ENCODE peak calls at places on chromosomes 6 and 20, in five cellular contexts. One of them, this sample, is unnamed.

GRCh38 chr20:49283176-49283702 is 5.4 kb upstream of the ZNFX1 start:
- DNase-seq in iPS-NIHi11: no peak
- DNase-seq in HFFc6: no peak
- DNase-seq in IMR-90: no peak
- DNase-seq in activated CD8-positive, alpha-beta memory T cell treated with anti-CD3 and anti-CD28 coated beads, Interleukin-2, amount 50 U/mL, for 4 hours: no peak
- DNase-seq in this sample: no peak

GRCh38 chr6:50264995-50265571 is 215.4 kb upstream of the DEFB112 start:
- DNase-seq in iPS-NIHi11: peak
- DNase-seq in HFFc6: no peak
- DNase-seq in IMR-90: no peak
- DNase-seq in activated CD8-positive, alpha-beta memory T cell treated with anti-CD3 and anti-CD28 coated beads, Interleukin-2, amount 50 U/mL, for 4 hours: no peak
- DNase-seq in this sample: no peak

GRCh38 chr6:75467906-75468460 is 25.6 kb downstream of the FILIP1 start:
- DNase-seq in iPS-NIHi11: peak
- DNase-seq in HFFc6: no peak
- DNase-seq in IMR-90: no peak
- DNase-seq in activated CD8-positive, alpha-beta memory T cell treated with anti-CD3 and anti-CD28 coated beads, Interleukin-2, amount 50 U/mL, for 4 hours: no peak
- DNase-seq in this sample: no peak

GRCh38 chr20:58698741-58699141 is 6.1 kb downstream of the NPEPL1 start:
- DNase-seq in iPS-NIHi11: no peak
- DNase-seq in HFFc6: no peak
- DNase-seq in IMR-90: no peak
- DNase-seq in activated CD8-positive, alpha-beta memory T cell treated with anti-CD3 and anti-CD28 coated beads, Interleukin-2, amount 50 U/mL, for 4 hours: no peak
- DNase-seq in this sample: no peak

GRCh38 chr20:23362392-23363256 is 642 bp downstream of the GZF1 start:
- DNase-seq in iPS-NIHi11: peak
- DNase-seq in HFFc6: peak
- DNase-seq in IMR-90: peak
- DNase-seq in activated CD8-positive, alpha-beta memory T cell treated with anti-CD3 and anti-CD28 coated beads, Interleukin-2, amount 50 U/mL, for 4 hours: no peak
- DNase-seq in this sample: no peak

GRCh38 chr6:156719720-156720563 is 57.2 kb upstream of the ARID1B start:
- DNase-seq in iPS-NIHi11: peak
- DNase-seq in HFFc6: peak
- DNase-seq in IMR-90: peak
- DNase-seq in activated CD8-positive, alpha-beta memory T cell treated with anti-CD3 and anti-CD28 coated beads, Interleukin-2, amount 50 U/mL, for 4 hours: peak
- DNase-seq in this sample: peak

GRCh38 chr20:4369119-4369797 is 352.5 kb upstream of the PRND start:
- DNase-seq in iPS-NIHi11: no peak
- DNase-seq in HFFc6: no peak
- DNase-seq in IMR-90: no peak
- DNase-seq in activated CD8-positive, alpha-beta memory T cell treated with anti-CD3 and anti-CD28 coated beads, Interleukin-2, amount 50 U/mL, for 4 hours: no peak
- DNase-seq in this sample: no peak

GRCh38 chr6:156510242-156510641 is 266.9 kb upstream of the ARID1B start:
- DNase-seq in iPS-NIHi11: no peak
- DNase-seq in HFFc6: no peak
- DNase-seq in IMR-90: no peak
- DNase-seq in activated CD8-positive, alpha-beta memory T cell treated with anti-CD3 and anti-CD28 coated beads, Interleukin-2, amount 50 U/mL, for 4 hours: no peak
- DNase-seq in this sample: no peak

GRCh38 chr6:163955752-163956151 is 541.2 kb downstream of the QKI start:
- DNase-seq in iPS-NIHi11: no peak
- DNase-seq in HFFc6: no peak
- DNase-seq in IMR-90: no peak
- DNase-seq in activated CD8-positive, alpha-beta memory T cell treated with anti-CD3 and anti-CD28 coated beads, Interleukin-2, amount 50 U/mL, for 4 hours: no peak
- DNase-seq in this sample: no peak

GRCh38 chr20:45077559-45077958 is 23.4 kb downstream of the KCNS1 start:
- DNase-seq in iPS-NIHi11: no peak
- DNase-seq in HFFc6: no peak
- DNase-seq in IMR-90: no peak
- DNase-seq in activated CD8-positive, alpha-beta memory T cell treated with anti-CD3 and anti-CD28 coated beads, Interleukin-2, amount 50 U/mL, for 4 hours: no peak
- DNase-seq in this sample: no peak

GRCh38 chr6:26232950-26233607 is 131.9 kb upstream of the BTN3A2 start:
- DNase-seq in iPS-NIHi11: no peak
- DNase-seq in HFFc6: peak
- DNase-seq in IMR-90: peak
- DNase-seq in activated CD8-positive, alpha-beta memory T cell treated with anti-CD3 and anti-CD28 coated beads, Interleukin-2, amount 50 U/mL, for 4 hours: peak
- DNase-seq in this sample: no peak

GRCh38 chr20:20520776-20521175 is 152.9 kb downstream of the INSM1 start:
- DNase-seq in iPS-NIHi11: no peak
- DNase-seq in HFFc6: peak
- DNase-seq in IMR-90: peak
- DNase-seq in activated CD8-positive, alpha-beta memory T cell treated with anti-CD3 and anti-CD28 coated beads, Interleukin-2, amount 50 U/mL, for 4 hours: no peak
- DNase-seq in this sample: no peak

GRCh38 chr6:161272600-161273355 is 1.1 kb downstream of the AGPAT4 start:
- DNase-seq in iPS-NIHi11: peak
- DNase-seq in HFFc6: peak
- DNase-seq in IMR-90: peak
- DNase-seq in activated CD8-positive, alpha-beta memory T cell treated with anti-CD3 and anti-CD28 coated beads, Interleukin-2, amount 50 U/mL, for 4 hours: no peak
- DNase-seq in this sample: no peak

GRCh38 chr6:143596857-143597256 is 80.9 kb upstream of the PHACTR2 start:
- DNase-seq in iPS-NIHi11: no peak
- DNase-seq in HFFc6: no peak
- DNase-seq in IMR-90: peak
- DNase-seq in activated CD8-positive, alpha-beta memory T cell treated with anti-CD3 and anti-CD28 coated beads, Interleukin-2, amount 50 U/mL, for 4 hours: no peak
- DNase-seq in this sample: no peak

GRCh38 chr20:18750735-18751134 is 62.8 kb upstream of the SCP2D1 start:
- DNase-seq in iPS-NIHi11: no peak
- DNase-seq in HFFc6: no peak
- DNase-seq in IMR-90: no peak
- DNase-seq in activated CD8-positive, alpha-beta memory T cell treated with anti-CD3 and anti-CD28 coated beads, Interleukin-2, amount 50 U/mL, for 4 hours: no peak
- DNase-seq in this sample: no peak

GRCh38 chr6:42367353-42368011 is 84.2 kb downstream of the TRERF1 start:
- DNase-seq in iPS-NIHi11: no peak
- DNase-seq in HFFc6: peak
- DNase-seq in IMR-90: peak
- DNase-seq in activated CD8-positive, alpha-beta memory T cell treated with anti-CD3 and anti-CD28 coated beads, Interleukin-2, amount 50 U/mL, for 4 hours: no peak
- DNase-seq in this sample: peak

GRCh38 chr6:2979819-2980464 is 8.6 kb upstream of the SERPINB6 start:
- DNase-seq in iPS-NIHi11: no peak
- DNase-seq in HFFc6: peak
- DNase-seq in IMR-90: no peak
- DNase-seq in activated CD8-positive, alpha-beta memory T cell treated with anti-CD3 and anti-CD28 coated beads, Interleukin-2, amount 50 U/mL, for 4 hours: no peak
- DNase-seq in this sample: no peak

GRCh38 chr20:31484001-31484400 is 8.9 kb downstream of the REM1 start:
- DNase-seq in iPS-NIHi11: no peak
- DNase-seq in HFFc6: no peak
- DNase-seq in IMR-90: no peak
- DNase-seq in activated CD8-positive, alpha-beta memory T cell treated with anti-CD3 and anti-CD28 coated beads, Interleukin-2, amount 50 U/mL, for 4 hours: no peak
- DNase-seq in this sample: no peak

GRCh38 chr6:53815381-53816119 is 20.7 kb downstream of the LRRC1 start:
- DNase-seq in iPS-NIHi11: no peak
- DNase-seq in HFFc6: peak
- DNase-seq in IMR-90: no peak
- DNase-seq in activated CD8-positive, alpha-beta memory T cell treated with anti-CD3 and anti-CD28 coated beads, Interleukin-2, amount 50 U/mL, for 4 hours: no peak
- DNase-seq in this sample: no peak

GRCh38 chr6:143517447-143517773 is 5.9 kb upstream of the FUCA2 start:
- DNase-seq in iPS-NIHi11: no peak
- DNase-seq in HFFc6: no peak
- DNase-seq in IMR-90: no peak
- DNase-seq in activated CD8-positive, alpha-beta memory T cell treated with anti-CD3 and anti-CD28 coated beads, Interleukin-2, amount 50 U/mL, for 4 hours: no peak
- DNase-seq in this sample: no peak

GRCh38 chr6:149196091-149196490 is 121.4 kb upstream of the TAB2 start:
- DNase-seq in iPS-NIHi11: no peak
- DNase-seq in HFFc6: no peak
- DNase-seq in IMR-90: no peak
- DNase-seq in activated CD8-positive, alpha-beta memory T cell treated with anti-CD3 and anti-CD28 coated beads, Interleukin-2, amount 50 U/mL, for 4 hours: no peak
- DNase-seq in this sample: no peak

GRCh38 chr6:83574783-83575182 is 62.4 kb downstream of the PRSS35 start:
- DNase-seq in iPS-NIHi11: peak
- DNase-seq in HFFc6: no peak
- DNase-seq in IMR-90: no peak
- DNase-seq in activated CD8-positive, alpha-beta memory T cell treated with anti-CD3 and anti-CD28 coated beads, Interleukin-2, amount 50 U/mL, for 4 hours: no peak
- DNase-seq in this sample: no peak

GRCh38 chr20:44572551-44573500 is 9.6 kb upstream of the PKIG start:
- DNase-seq in iPS-NIHi11: no peak
- DNase-seq in HFFc6: peak
- DNase-seq in IMR-90: peak
- DNase-seq in activated CD8-positive, alpha-beta memory T cell treated with anti-CD3 and anti-CD28 coated beads, Interleukin-2, amount 50 U/mL, for 4 hours: no peak
- DNase-seq in this sample: no peak

GRCh38 chr6:136921936-136922679 is at the start of gene SLC35D3:
- DNase-seq in iPS-NIHi11: peak
- DNase-seq in HFFc6: no peak
- DNase-seq in IMR-90: no peak
- DNase-seq in activated CD8-positive, alpha-beta memory T cell treated with anti-CD3 and anti-CD28 coated beads, Interleukin-2, amount 50 U/mL, for 4 hours: no peak
- DNase-seq in this sample: no peak

GRCh38 chr20:35702051-35702823 is 3.0 kb downstream of the ROMO1 start:
- DNase-seq in iPS-NIHi11: no peak
- DNase-seq in HFFc6: peak
- DNase-seq in IMR-90: peak
- DNase-seq in activated CD8-positive, alpha-beta memory T cell treated with anti-CD3 and anti-CD28 coated beads, Interleukin-2, amount 50 U/mL, for 4 hours: no peak
- DNase-seq in this sample: no peak

GRCh38 chr6:90065173-90065572 is 170.9 kb downstream of the GJA10 start:
- DNase-seq in iPS-NIHi11: no peak
- DNase-seq in HFFc6: no peak
- DNase-seq in IMR-90: no peak
- DNase-seq in activated CD8-positive, alpha-beta memory T cell treated with anti-CD3 and anti-CD28 coated beads, Interleukin-2, amount 50 U/mL, for 4 hours: no peak
- DNase-seq in this sample: no peak

GRCh38 chr6:71248306-71248705 is 40.3 kb upstream of the OGFRL1 start:
- DNase-seq in iPS-NIHi11: peak
- DNase-seq in HFFc6: peak
- DNase-seq in IMR-90: peak
- DNase-seq in activated CD8-positive, alpha-beta memory T cell treated with anti-CD3 and anti-CD28 coated beads, Interleukin-2, amount 50 U/mL, for 4 hours: no peak
- DNase-seq in this sample: no peak

GRCh38 chr6:68196645-68197044 is 438.4 kb upstream of the ADGRB3 start:
- DNase-seq in iPS-NIHi11: peak
- DNase-seq in HFFc6: no peak
- DNase-seq in IMR-90: no peak
- DNase-seq in activated CD8-positive, alpha-beta memory T cell treated with anti-CD3 and anti-CD28 coated beads, Interleukin-2, amount 50 U/mL, for 4 hours: no peak
- DNase-seq in this sample: no peak

GRCh38 chr20:49037962-49038387 is 8.1 kb upstream of the CSE1L start:
- DNase-seq in iPS-NIHi11: no peak
- DNase-seq in HFFc6: no peak
- DNase-seq in IMR-90: peak
- DNase-seq in activated CD8-positive, alpha-beta memory T cell treated with anti-CD3 and anti-CD28 coated beads, Interleukin-2, amount 50 U/mL, for 4 hours: no peak
- DNase-seq in this sample: no peak

GRCh38 chr6:89965441-89966249 is 71.4 kb downstream of the GJA10 start:
- DNase-seq in iPS-NIHi11: no peak
- DNase-seq in HFFc6: no peak
- DNase-seq in IMR-90: no peak
- DNase-seq in activated CD8-positive, alpha-beta memory T cell treated with anti-CD3 and anti-CD28 coated beads, Interleukin-2, amount 50 U/mL, for 4 hours: no peak
- DNase-seq in this sample: no peak

GRCh38 chr6:125597411-125598253 is 151.8 kb upstream of the HEY2 start:
- DNase-seq in iPS-NIHi11: no peak
- DNase-seq in HFFc6: no peak
- DNase-seq in IMR-90: no peak
- DNase-seq in activated CD8-positive, alpha-beta memory T cell treated with anti-CD3 and anti-CD28 coated beads, Interleukin-2, amount 50 U/mL, for 4 hours: no peak
- DNase-seq in this sample: no peak

GRCh38 chr20:3461911-3462677 is 8.7 kb upstream of the ATRN start:
- DNase-seq in iPS-NIHi11: no peak
- DNase-seq in HFFc6: no peak
- DNase-seq in IMR-90: no peak
- DNase-seq in activated CD8-positive, alpha-beta memory T cell treated with anti-CD3 and anti-CD28 coated beads, Interleukin-2, amount 50 U/mL, for 4 hours: no peak
- DNase-seq in this sample: no peak

GRCh38 chr6:129663531-129663930 is 46.4 kb downstream of the ARHGAP18 start:
- DNase-seq in iPS-NIHi11: no peak
- DNase-seq in HFFc6: no peak
- DNase-seq in IMR-90: no peak
- DNase-seq in activated CD8-positive, alpha-beta memory T cell treated with anti-CD3 and anti-CD28 coated beads, Interleukin-2, amount 50 U/mL, for 4 hours: no peak
- DNase-seq in this sample: no peak

This sample was measured in GM18507.